ENCODE peak calls at places on chromosomes 5 and 9, in four cellular contexts. L is HepG2, P is H1, N is GM12878. X is an unnamed sample.

GRCh38 chr5:59831341-59831989 is 62.1 kb downstream of the PDE4D start:
- DNase-seq in L (no peak), P (no peak), N (no peak), X (no peak)

GRCh38 chr9:105188746-105189145 is 55.7 kb upstream of the SLC44A1 start:
- DNase-seq in L (no peak), P (no peak), N (no peak), X (no peak)

GRCh38 chr5:176956756-176957155 is 49.8 kb downstream of the UIMC1 start:
- DNase-seq in L (no peak), P (no peak), N (no peak), X (no peak)

GRCh38 chr5:142785211-142785610 is 15.0 kb downstream of the ARHGAP26 start:
- DNase-seq in L (no peak), P (no peak), N (no peak), X (no peak)

GRCh38 chr9:134058716-134059115 is 9.1 kb downstream of the BRD3 start:
- DNase-seq in L (no peak), P (peak), N (no peak), X (no peak)

GRCh38 chr9:214488-215448 is at the start of gene DOCK8:
- DNase-seq in L (peak), P (peak), N (no peak), X (peak)

GRCh38 chr5:112419050-112419595 is at the start of gene EPB41L4A:
- DNase-seq in L (no peak), P (peak), N (no peak), X (no peak)

GRCh38 chr5:94754824-94755223 is 136.4 kb downstream of the SLF1 start:
- DNase-seq in L (no peak), P (no peak), N (no peak), X (no peak)

GRCh38 chr5:134268019-134268601 is 42.2 kb upstream of the PPP2CA start:
- DNase-seq in L (no peak), P (no peak), N (no peak), X (no peak)

GRCh38 chr5:37737326-37738056 is 102.3 kb downstream of the GDNF start:
- DNase-seq in L (no peak), P (no peak), N (no peak), X (no peak)

GRCh38 chr5:52963636-52964035 is 25.5 kb upstream of the ITGA2 start:
- DNase-seq in L (no peak), P (no peak), N (no peak), X (no peak)

GRCh38 chr9:72674961-72675360 is 153.6 kb downstream of the TMC1 start:
- DNase-seq in L (no peak), P (no peak), N (no peak), X (no peak)

GRCh38 chr9:124371183-124371582 is 44.1 kb downstream of the PSMB7 start:
- DNase-seq in L (peak), P (no peak), N (no peak), X (no peak)

GRCh38 chr5:77560677-77561263 is 68.7 kb upstream of the WDR41 start:
- DNase-seq in L (peak), P (no peak), N (peak), X (peak)

GRCh38 chr9:124860582-124861341 is 995 bp downstream of the RPL35 start:
- DNase-seq in L (no peak), P (no peak), N (no peak), X (no peak)

GRCh38 chr5:140806834-140807775 is at the start of gene PCDHA4:
- DNase-seq in L (peak), P (peak), N (no peak), X (peak)

GRCh38 chr5:138188632-138189031 is 9.7 kb downstream of the KIF20A start:
- DNase-seq in L (no peak), P (no peak), N (no peak), X (no peak)

GRCh38 chr9:33157960-33158359 is 9.2 kb downstream of the B4GALT1 start:
- DNase-seq in L (no peak), P (no peak), N (no peak), X (no peak)

GRCh38 chr5:52077941-52078825 is 694.9 kb downstream of the ISL1 start:
- DNase-seq in L (no peak), P (no peak), N (no peak), X (peak)

GRCh38 chr9:38761334-38761733 is 41.4 kb upstream of the FAM240B start:
- DNase-seq in L (no peak), P (no peak), N (no peak), X (peak)

GRCh38 chr9:124133752-124134151 is 122.2 kb downstream of the LHX2 start:
- DNase-seq in L (peak), P (no peak), N (no peak), X (no peak)

GRCh38 chr9:128011071-128011817 is 30.5 kb upstream of the EEIG1 start:
- DNase-seq in L (peak), P (peak), N (no peak), X (no peak)

GRCh38 chr5:14870347-14871083 is 1.1 kb downstream of the ANKH start:
- DNase-seq in L (no peak), P (no peak), N (no peak), X (no peak)

GRCh38 chr5:157956271-157956885 is 97.4 kb upstream of the CLINT1 start:
- DNase-seq in L (no peak), P (no peak), N (no peak), X (no peak)

GRCh38 chr9:119802621-119803020 is 433.4 kb upstream of the BRINP1 start:
- DNase-seq in L (no peak), P (peak), N (no peak), X (no peak)

GRCh38 chr5:36606437-36607113 is at the start of gene SLC1A3:
- DNase-seq in L (no peak), P (peak), N (peak), X (no peak)

GRCh38 chr5:179270581-179271300 is 74.5 kb downstream of the ADAMTS2 start:
- DNase-seq in L (no peak), P (no peak), N (no peak), X (no peak)

GRCh38 chr5:135339189-135339588 is 59.8 kb downstream of the MACROH2A1 start:
- DNase-seq in L (no peak), P (no peak), N (no peak), X (no peak)

GRCh38 chr5:97224112-97224750 is 41.2 kb upstream of the RIOK2 start:
- DNase-seq in L (peak), P (no peak), N (no peak), X (no peak)

GRCh38 chr5:159330131-159330530 is at the start of gene IL12B:
- DNase-seq in L (no peak), P (no peak), N (no peak), X (no peak)

GRCh38 chr9:134421888-134422287 is 95.6 kb downstream of the RXRA start:
- DNase-seq in L (no peak), P (no peak), N (no peak), X (no peak)

GRCh38 chr9:104900871-104901270 is 27.1 kb downstream of the ABCA1 start:
- DNase-seq in L (no peak), P (no peak), N (no peak), X (no peak)

DNA sequence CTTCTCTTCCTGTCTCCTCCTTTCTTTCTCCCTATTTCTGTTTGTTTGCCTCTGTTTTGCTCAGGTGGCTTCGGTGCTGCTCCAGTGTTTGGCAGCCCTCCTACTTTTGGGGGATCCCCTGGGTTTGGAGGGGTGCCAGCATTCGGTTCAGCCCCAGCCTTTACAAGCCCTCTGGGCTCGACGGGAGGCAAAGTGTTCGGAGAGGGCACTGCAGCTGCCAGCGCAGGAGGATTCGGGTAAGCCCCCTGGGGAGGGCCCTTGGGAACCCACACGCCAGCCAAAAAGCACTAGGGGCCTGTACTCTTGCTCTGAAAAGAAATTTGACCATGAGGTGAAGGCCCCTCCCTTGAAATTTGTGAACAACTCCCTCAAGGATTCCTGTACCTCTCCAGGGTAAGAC is 48.2 kb downstream of the FAM78A start:
- DNase-seq in L (no peak), P (no peak), N (no peak), X (no peak)
- H3K4me3 ChIP-seq in L (no peak), P (no peak), N (no peak), X (no peak)

DNA sequence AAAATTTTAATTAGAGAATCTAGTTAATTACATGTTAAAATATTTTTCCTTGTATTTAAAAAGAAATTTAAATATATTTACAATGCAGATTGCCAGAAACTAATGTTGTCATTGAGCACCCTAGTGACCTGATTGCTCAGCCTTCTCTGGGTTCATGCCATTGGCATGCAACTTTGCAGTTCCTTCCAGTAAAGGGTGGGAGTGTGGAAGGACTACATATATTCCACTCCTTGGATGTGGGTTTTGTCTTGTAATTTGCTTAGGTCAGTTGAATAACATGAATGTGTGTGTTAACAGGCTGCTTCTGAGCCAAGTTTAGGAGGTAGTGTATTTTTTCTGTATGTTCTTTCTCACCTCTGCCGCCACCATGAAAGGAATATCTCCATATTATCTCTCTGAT is 1929.7 kb upstream of the CDH6 start:
- DNase-seq in L (no peak), P (no peak), N (no peak), X (no peak)
- TF ChIP-seq YY1 in L (no peak), P (no peak), N (no peak), X (no peak)

DNA sequence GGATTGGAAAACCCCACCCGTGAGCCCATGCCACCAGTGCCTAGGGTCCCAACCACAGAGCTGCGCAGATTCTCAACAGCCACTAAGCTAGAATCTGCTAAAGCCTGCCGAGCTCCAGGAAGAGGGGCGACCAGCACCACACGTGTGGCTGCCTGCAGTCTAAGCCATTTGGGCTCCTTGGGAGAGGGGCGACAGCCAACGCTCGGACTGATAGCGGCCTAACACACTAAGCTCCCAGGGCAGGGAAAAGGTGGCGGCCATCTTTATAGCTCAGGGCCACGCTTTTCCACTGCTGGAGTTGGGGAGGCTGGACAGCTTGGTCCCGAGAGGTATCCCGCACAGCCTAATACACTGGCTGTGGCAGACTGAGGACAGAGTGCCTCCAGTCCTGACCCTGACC is 631.8 kb downstream of the CETN3 start:
- DNase-seq in L (no peak), P (no peak), N (no peak), X (no peak)
- TF ChIP-seq SUZ12 in L (no peak), P (no peak), N (no peak), X (no peak)

DNA sequence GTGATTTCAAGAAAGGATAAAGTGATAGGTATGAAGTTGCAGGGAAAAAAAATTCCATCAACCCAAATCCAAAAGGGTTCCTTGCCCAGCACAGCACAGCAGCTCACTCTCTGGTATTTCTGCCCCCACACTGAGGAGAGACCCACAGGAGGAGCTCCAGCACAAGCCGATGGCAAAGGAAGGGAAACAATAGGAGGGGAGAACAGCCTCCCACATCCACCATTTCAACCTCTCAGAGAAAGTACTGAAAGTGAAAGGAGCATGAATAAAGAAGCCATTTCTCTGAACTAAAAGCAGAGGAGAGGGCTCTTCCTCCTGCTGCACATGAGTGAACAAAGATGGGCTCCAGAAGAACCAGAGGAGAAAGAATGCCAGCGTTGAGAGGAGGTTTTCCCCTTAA is 54.9 kb upstream of the ZSWIM6 start:
- DNase-seq in L (peak), P (no peak), N (no peak), X (no peak)
- H3K4me3 ChIP-seq in L (peak), P (no peak), N (no peak), X (no peak)

GRCh38 chr5:6450235-6450860 is 1.7 kb downstream of the UBE2QL1 start:
- DNase-seq in L (no peak), P (no peak), N (no peak), X (no peak)
- TF ChIP-seq YY1 in L (no peak), P (no peak), N (no peak), X (no peak)

GRCh38 chr9:4831944-4832343 is 39.2 kb downstream of the RCL1 start:
- DNase-seq in L (no peak), P (no peak), N (no peak), X (no peak)
- TF ChIP-seq SUZ12 in L (no peak), P (no peak), N (no peak), X (no peak)